ENCODE peak calls at places on chromosomes 6 and 20, in five cellular contexts. N is upper lobe of left lung, V is GM12878, Y is HepG2, J is K562. Z is an unnamed sample.

GRCh38 chr20:57411406-57412283 is 20.4 kb downstream of the RBM38 start:
- ATAC-seq in N (no peak), V (peak), Y (peak), J (no peak), Z (no peak)

GRCh38 chr6:136767583-136768307 is 24.5 kb downstream of the MAP3K5 start:
- ATAC-seq in N (no peak), V (no peak), Y (no peak), J (no peak), Z (no peak)

GRCh38 chr6:20718705-20719653 is 184.7 kb downstream of the CDKAL1 start:
- ATAC-seq in N (no peak), V (peak), Y (no peak), J (no peak), Z (no peak)

GRCh38 chr6:155115893-155116570 is 120.9 kb downstream of the TIAM2 start:
- ATAC-seq in N (no peak), V (peak), Y (no peak), J (no peak), Z (no peak)

GRCh38 chr6:1312444-1313363 is 806 bp downstream of the FOXQ1 start:
- ATAC-seq in N (no peak), V (no peak), Y (no peak), J (no peak), Z (peak)

GRCh38 chr6:760982-761955 is 68.3 kb upstream of the EXOC2 start:
- ATAC-seq in N (no peak), V (no peak), Y (no peak), J (peak), Z (no peak)

GRCh38 chr6:26414281-26414680 is 12.2 kb downstream of the BTN3A1 start:
- ATAC-seq in N (no peak), V (peak), Y (no peak), J (peak), Z (no peak)

GRCh38 chr6:56062856-56063255 is 184.5 kb downstream of the COL21A1 start:
- ATAC-seq in N (no peak), V (no peak), Y (no peak), J (no peak), Z (no peak)

GRCh38 chr20:19858972-19859371 is 100.9 kb downstream of the RIN2 start:
- ATAC-seq in N (no peak), V (no peak), Y (no peak), J (no peak), Z (peak)

GRCh38 chr6:132742495-132742894 is 15.2 kb downstream of the VNN2 start:
- ATAC-seq in N (no peak), V (no peak), Y (no peak), J (no peak), Z (peak)

GRCh38 chr20:4681971-4682370 is 39.7 kb upstream of the PRND start:
- ATAC-seq in N (no peak), V (no peak), Y (no peak), J (no peak), Z (no peak)

GRCh38 chr6:87909849-87910248 is 137.8 kb upstream of the SPACA1 start:
- ATAC-seq in N (no peak), V (no peak), Y (no peak), J (no peak), Z (no peak)

GRCh38 chr20:32585519-32586127 is 490 bp upstream of the NOL4L start:
- ATAC-seq in N (no peak), V (peak), Y (no peak), J (no peak), Z (no peak)

GRCh38 chr20:36676701-36677421 is 30.9 kb upstream of the SLA2 start:
- ATAC-seq in N (no peak), V (no peak), Y (peak), J (peak), Z (no peak)

GRCh38 chr20:46255440-46256104 is 52.7 kb downstream of the CDH22 start:
- ATAC-seq in N (peak), V (no peak), Y (peak), J (peak), Z (no peak)

GRCh38 chr6:13486679-13487121 is 700 bp downstream of the GFOD1 start:
- ATAC-seq in N (peak), V (peak), Y (peak), J (peak), Z (peak)

GRCh38 chr6:155880905-155881304 is 425.3 kb upstream of the NOX3 start:
- ATAC-seq in N (no peak), V (no peak), Y (no peak), J (no peak), Z (peak)

GRCh38 chr6:158323561-158323958 is 11.3 kb downstream of the TULP4 start:
- ATAC-seq in N (no peak), V (peak), Y (peak), J (no peak), Z (no peak)

GRCh38 chr20:5776074-5776473 is 25.9 kb downstream of the SHLD1 start:
- ATAC-seq in N (no peak), V (no peak), Y (no peak), J (peak), Z (no peak)

GRCh38 chr20:5784735-5785134 is 34.5 kb downstream of the SHLD1 start:
- ATAC-seq in N (peak), V (no peak), Y (no peak), J (peak), Z (no peak)

GRCh38 chr20:5781798-5782750 is 31.9 kb downstream of the SHLD1 start:
- ATAC-seq in N (peak), V (no peak), Y (peak), J (peak), Z (no peak)

GRCh38 chr20:5779071-5779470 is 28.9 kb downstream of the SHLD1 start:
- ATAC-seq in N (no peak), V (no peak), Y (no peak), J (no peak), Z (no peak)

GRCh38 chr20:5780233-5781217 is 30.3 kb downstream of the SHLD1 start:
- ATAC-seq in N (no peak), V (peak), Y (no peak), J (peak), Z (no peak)
- H3K4me3 ChIP-seq in N (no peak), V (no peak), Y (no peak), J (no peak), Z (no peak)

DNA sequence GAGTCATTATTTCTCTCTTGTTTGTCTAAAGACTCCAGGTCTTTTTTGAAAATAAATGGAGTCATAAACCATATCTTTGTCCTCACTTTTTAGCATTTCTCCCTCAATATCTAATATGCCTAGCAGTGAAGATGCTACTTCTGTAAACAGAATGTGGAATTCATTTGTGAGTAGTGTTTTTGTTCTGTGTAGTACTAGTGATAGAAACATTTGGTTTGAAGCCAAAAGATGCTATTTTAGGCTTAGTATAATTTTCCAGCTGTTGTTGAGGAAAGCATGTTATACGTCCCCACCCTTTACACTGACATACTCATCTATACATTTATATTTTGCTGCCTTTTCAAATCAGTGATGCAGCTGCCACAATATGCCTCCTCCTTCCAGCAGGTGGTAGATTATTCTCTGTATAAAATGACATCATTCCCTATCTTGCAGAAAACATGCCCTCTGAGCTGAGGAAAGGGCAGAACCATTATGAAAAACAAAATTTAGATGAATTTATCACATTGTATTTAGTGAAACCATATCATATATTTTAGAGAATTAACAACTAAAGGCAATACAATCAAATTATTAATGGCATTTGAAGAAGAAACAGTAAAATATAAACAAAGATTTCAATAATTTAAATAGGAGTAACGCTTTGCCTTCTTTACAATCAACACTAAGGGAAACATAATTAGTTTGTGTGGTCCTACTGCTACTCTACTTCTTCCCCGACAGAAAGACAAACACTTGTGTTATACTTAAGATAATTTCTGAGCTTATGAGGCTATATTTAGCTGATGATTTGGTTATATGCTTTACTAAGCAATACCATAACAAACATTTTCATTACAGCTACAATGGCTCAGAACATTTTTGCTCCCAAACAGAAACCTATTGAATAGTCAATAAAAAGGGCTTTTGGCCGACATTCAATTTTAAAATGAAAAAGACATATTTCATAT is 1217.4 kb upstream of the GJE1 start:
- ATAC-seq in N (no peak), V (no peak), Y (no peak), J (no peak), Z (no peak)
- TF ChIP-seq EP300 in N (no peak), V (no peak), Y (no peak), J (no peak), Z (no peak)

GRCh38 chr6:31580807-31581437 is 1.3 kb downstream of the LTB start:
- ATAC-seq in N (peak), V (peak), Y (peak), J (peak), Z (peak)
- TF ChIP-seq POLR2AphosphoS5 in N (peak), V (peak), Y (peak), J (peak), Z (peak)

GRCh38 chr6:4606681-4607025 is 169.6 kb upstream of the CDYL start:
- ATAC-seq in N (no peak), V (no peak), Y (no peak), J (no peak), Z (no peak)
- H3K4me3 ChIP-seq in N (no peak), V (no peak), Y (no peak), J (no peak), Z (no peak)

GRCh38 chr6:30719791-30720737 is at the start of gene TUBB:
- ATAC-seq in N (peak), V (peak), Y (peak), J (peak), Z (peak)
- TF ChIP-seq EP300 in N (no peak), V (no peak), Y (no peak), J (peak), Z (no peak)

GRCh38 chr20:35171753-35172433 is at the start of gene PROCR:
- ATAC-seq in N (peak), V (peak), Y (peak), J (peak), Z (peak)
- TF ChIP-seq POLR2AphosphoS5 in N (peak), V (no peak), Y (no peak), J (no peak), Z (no peak)

GRCh38 chr6:112130878-112131277 is 43.5 kb downstream of the FAM229B start:
- ATAC-seq in N (no peak), V (no peak), Y (no peak), J (no peak), Z (no peak)
- H3K4me3 ChIP-seq in N (no peak), V (no peak), Y (no peak), J (no peak), Z (no peak)

GRCh38 chr6:126792340-126792739 is 326.1 kb upstream of the RSPO3 start:
- ATAC-seq in N (no peak), V (no peak), Y (no peak), J (no peak), Z (no peak)
- TF ChIP-seq EP300 in N (no peak), V (no peak), Y (no peak), J (no peak), Z (no peak)

GRCh38 chr6:5663256-5663655 is 343.5 kb downstream of the NRN1 start:
- ATAC-seq in N (no peak), V (no peak), Y (no peak), J (no peak), Z (no peak)
- TF ChIP-seq POLR2AphosphoS5 in N (no peak), V (no peak), Y (no peak), J (no peak), Z (no peak)